ENCODE peak calls at places on chromosomes 7 and 10, in ten cellular contexts. One of them, this sample, is unnamed.
A peak's percentile ranks its signal among the peaks of the same experiment; 100 is the strongest.

GRCh38 chr10:93859049-93859655 is 34.6 kb upstream of the SLC35G1 start:
- DNase-seq in CD8-positive, alpha-beta memory T cell: no peak
- DNase-seq in uterus: no peak
- DNase-seq in MM.1S: no peak
- DNase-seq in prostate gland: no peak
- DNase-seq in small intestine: peak; percentile 42
- DNase-seq in kidney: no peak
- DNase-seq in transverse colon: no peak
- DNase-seq in A549: peak; percentile 12
- DNase-seq in GM23248: peak; percentile 28
- DNase-seq in this sample: no peak

GRCh38 chr10:113736576-113736975 is 14.9 kb upstream of the PLEKHS1 start:
- DNase-seq in CD8-positive, alpha-beta memory T cell: no peak
- DNase-seq in uterus: no peak
- DNase-seq in MM.1S: no peak
- DNase-seq in prostate gland: no peak
- DNase-seq in small intestine: no peak
- DNase-seq in kidney: no peak
- DNase-seq in transverse colon: no peak
- DNase-seq in A549: no peak
- DNase-seq in GM23248: peak; percentile 7
- DNase-seq in this sample: no peak

GRCh38 chr7:30937426-30937825 is 25.8 kb downstream of the AQP1 start:
- DNase-seq in CD8-positive, alpha-beta memory T cell: no peak
- DNase-seq in uterus: no peak
- DNase-seq in MM.1S: no peak
- DNase-seq in prostate gland: no peak
- DNase-seq in small intestine: peak; percentile 77
- DNase-seq in kidney: no peak
- DNase-seq in transverse colon: peak; percentile 76
- DNase-seq in A549: no peak
- DNase-seq in GM23248: no peak
- DNase-seq in this sample: no peak

GRCh38 chr7:104791065-104791464 is 222.9 kb upstream of the KMT2E start:
- DNase-seq in CD8-positive, alpha-beta memory T cell: no peak
- DNase-seq in uterus: no peak
- DNase-seq in MM.1S: no peak
- DNase-seq in prostate gland: peak; percentile 57
- DNase-seq in small intestine: no peak
- DNase-seq in kidney: no peak
- DNase-seq in transverse colon: no peak
- DNase-seq in A549: peak; percentile 16
- DNase-seq in GM23248: no peak
- DNase-seq in this sample: no peak

GRCh38 chr10:31071232-31071999 is 39.8 kb upstream of the ZNF438 start:
- DNase-seq in CD8-positive, alpha-beta memory T cell: no peak
- DNase-seq in uterus: no peak
- DNase-seq in MM.1S: no peak
- DNase-seq in prostate gland: no peak
- DNase-seq in small intestine: no peak
- DNase-seq in kidney: no peak
- DNase-seq in transverse colon: no peak
- DNase-seq in A549: no peak
- DNase-seq in GM23248: peak; percentile 72
- DNase-seq in this sample: no peak

GRCh38 chr10:61125560-61126250 is 181.7 kb upstream of the RHOBTB1 start:
- DNase-seq in CD8-positive, alpha-beta memory T cell: no peak
- DNase-seq in uterus: no peak
- DNase-seq in MM.1S: peak; percentile 25
- DNase-seq in prostate gland: no peak
- DNase-seq in small intestine: no peak
- DNase-seq in kidney: no peak
- DNase-seq in transverse colon: no peak
- DNase-seq in A549: no peak
- DNase-seq in GM23248: no peak
- DNase-seq in this sample: no peak

GRCh38 chr10:129918836-129919235 is 45.2 kb downstream of the EBF3 start:
- DNase-seq in CD8-positive, alpha-beta memory T cell: no peak
- DNase-seq in uterus: no peak
- DNase-seq in MM.1S: no peak
- DNase-seq in prostate gland: no peak
- DNase-seq in small intestine: no peak
- DNase-seq in kidney: no peak
- DNase-seq in transverse colon: no peak
- DNase-seq in A549: no peak
- DNase-seq in GM23248: no peak
- DNase-seq in this sample: no peak

GRCh38 chr10:17412323-17412722 is 42.1 kb downstream of the ST8SIA6 start:
- DNase-seq in CD8-positive, alpha-beta memory T cell: no peak
- DNase-seq in uterus: no peak
- DNase-seq in MM.1S: no peak
- DNase-seq in prostate gland: no peak
- DNase-seq in small intestine: peak; percentile 15
- DNase-seq in kidney: no peak
- DNase-seq in transverse colon: no peak
- DNase-seq in A549: peak; percentile 9
- DNase-seq in GM23248: no peak
- DNase-seq in this sample: no peak

GRCh38 chr10:70169011-70169410 is 1.3 kb downstream of the SAR1A start:
- DNase-seq in CD8-positive, alpha-beta memory T cell: no peak
- DNase-seq in uterus: no peak
- DNase-seq in MM.1S: no peak
- DNase-seq in prostate gland: no peak
- DNase-seq in small intestine: no peak
- DNase-seq in kidney: no peak
- DNase-seq in transverse colon: no peak
- DNase-seq in A549: no peak
- DNase-seq in GM23248: peak; percentile 48
- DNase-seq in this sample: no peak

GRCh38 chr10:47440207-47440606 is 43.7 kb downstream of the ANXA8 start:
- DNase-seq in CD8-positive, alpha-beta memory T cell: no peak
- DNase-seq in uterus: no peak
- DNase-seq in MM.1S: no peak
- DNase-seq in prostate gland: no peak
- DNase-seq in small intestine: no peak
- DNase-seq in kidney: no peak
- DNase-seq in transverse colon: no peak
- DNase-seq in A549: no peak
- DNase-seq in GM23248: no peak
- DNase-seq in this sample: no peak

GRCh38 chr7:69676247-69676646 is 78.0 kb downstream of the AUTS2 start:
- DNase-seq in CD8-positive, alpha-beta memory T cell: no peak
- DNase-seq in uterus: no peak
- DNase-seq in MM.1S: no peak
- DNase-seq in prostate gland: no peak
- DNase-seq in small intestine: no peak
- DNase-seq in kidney: no peak
- DNase-seq in transverse colon: no peak
- DNase-seq in A549: no peak
- DNase-seq in GM23248: no peak
- DNase-seq in this sample: no peak

GRCh38 chr10:72316748-72317435 is 37.8 kb downstream of the DNAJB12 start:
- DNase-seq in CD8-positive, alpha-beta memory T cell: no peak
- DNase-seq in uterus: no peak
- DNase-seq in MM.1S: no peak
- DNase-seq in prostate gland: peak; percentile 50
- DNase-seq in small intestine: peak; percentile 77
- DNase-seq in kidney: peak; percentile 90
- DNase-seq in transverse colon: peak; percentile 84
- DNase-seq in A549: peak; percentile 54
- DNase-seq in GM23248: no peak
- DNase-seq in this sample: peak; percentile 80

GRCh38 chr7:45347804-45348203 is 190.2 kb downstream of the RAMP3 start:
- DNase-seq in CD8-positive, alpha-beta memory T cell: no peak
- DNase-seq in uterus: no peak
- DNase-seq in MM.1S: no peak
- DNase-seq in prostate gland: no peak
- DNase-seq in small intestine: no peak
- DNase-seq in kidney: no peak
- DNase-seq in transverse colon: no peak
- DNase-seq in A549: peak; percentile 10
- DNase-seq in GM23248: peak; percentile 69
- DNase-seq in this sample: no peak

GRCh38 chr10:13386021-13386420 is 37.9 kb upstream of the SEPHS1 start:
- DNase-seq in CD8-positive, alpha-beta memory T cell: no peak
- DNase-seq in uterus: no peak
- DNase-seq in MM.1S: no peak
- DNase-seq in prostate gland: no peak
- DNase-seq in small intestine: no peak
- DNase-seq in kidney: no peak
- DNase-seq in transverse colon: no peak
- DNase-seq in A549: no peak
- DNase-seq in GM23248: no peak
- DNase-seq in this sample: no peak

GRCh38 chr7:43879477-43879876 is 10.2 kb upstream of the MRPS24 start:
- DNase-seq in CD8-positive, alpha-beta memory T cell: no peak
- DNase-seq in uterus: no peak
- DNase-seq in MM.1S: no peak
- DNase-seq in prostate gland: no peak
- DNase-seq in small intestine: no peak
- DNase-seq in kidney: no peak
- DNase-seq in transverse colon: no peak
- DNase-seq in A549: no peak
- DNase-seq in GM23248: peak; percentile 94
- DNase-seq in this sample: no peak

GRCh38 chr7:25643285-25643684 is 415.0 kb upstream of the NPVF start:
- DNase-seq in CD8-positive, alpha-beta memory T cell: no peak
- DNase-seq in uterus: no peak
- DNase-seq in MM.1S: no peak
- DNase-seq in prostate gland: no peak
- DNase-seq in small intestine: no peak
- DNase-seq in kidney: no peak
- DNase-seq in transverse colon: no peak
- DNase-seq in A549: no peak
- DNase-seq in GM23248: no peak
- DNase-seq in this sample: no peak

GRCh38 chr7:125467996-125468854 is 538.6 kb upstream of the POT1 start:
- DNase-seq in CD8-positive, alpha-beta memory T cell: no peak
- DNase-seq in uterus: no peak
- DNase-seq in MM.1S: no peak
- DNase-seq in prostate gland: no peak
- DNase-seq in small intestine: no peak
- DNase-seq in kidney: peak; percentile 56
- DNase-seq in transverse colon: no peak
- DNase-seq in A549: no peak
- DNase-seq in GM23248: no peak
- DNase-seq in this sample: no peak

GRCh38 chr7:134947329-134947728 is 39.0 kb upstream of the AGBL3 start:
- DNase-seq in CD8-positive, alpha-beta memory T cell: no peak
- DNase-seq in uterus: no peak
- DNase-seq in MM.1S: no peak
- DNase-seq in prostate gland: no peak
- DNase-seq in small intestine: no peak
- DNase-seq in kidney: peak; percentile 73
- DNase-seq in transverse colon: no peak
- DNase-seq in A549: no peak
- DNase-seq in GM23248: no peak
- DNase-seq in this sample: no peak

DNA sequence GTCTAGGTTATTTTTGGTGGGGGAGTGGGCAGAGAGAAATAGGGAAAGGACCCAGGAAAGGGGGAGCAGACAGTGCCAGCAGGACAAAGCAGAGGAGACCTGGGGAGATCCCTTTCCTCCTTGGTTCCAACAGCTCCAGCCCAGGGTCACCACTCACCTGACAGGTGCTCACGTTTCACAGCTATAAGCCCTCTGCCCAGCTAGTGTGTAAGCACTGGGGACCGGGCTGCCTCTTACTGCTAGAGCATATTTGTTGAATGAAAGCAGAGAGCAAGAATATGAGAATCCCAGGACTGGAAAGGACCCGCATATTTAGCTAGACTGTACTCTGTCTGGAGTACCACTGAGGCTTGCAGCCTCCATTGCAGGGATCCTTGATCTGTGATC is 6.7 kb downstream of the ZCCHC24 start:
- DNase-seq in CD8-positive, alpha-beta memory T cell: no peak
- DNase-seq in uterus: no peak
- DNase-seq in MM.1S: no peak
- DNase-seq in prostate gland: no peak
- DNase-seq in small intestine: no peak
- DNase-seq in kidney: no peak
- DNase-seq in transverse colon: no peak
- DNase-seq in A549: no peak
- DNase-seq in GM23248: no peak
- DNase-seq in this sample: no peak
- H3K4me1 ChIP-seq in CD8-positive, alpha-beta memory T cell: peaks cover 10% of the 10 kb centered on the region
- H3K4me1 ChIP-seq in uterus: peaks cover 54% of the 10 kb centered on the region
- H3K4me1 ChIP-seq in MM.1S: peaks cover under 1% of the 10 kb centered on the region
- H3K4me1 ChIP-seq in prostate gland: peaks cover 21% of the 10 kb centered on the region
- H3K4me1 ChIP-seq in small intestine: peaks cover 2% of the 10 kb centered on the region
- H3K4me1 ChIP-seq in kidney: peaks cover 32% of the 10 kb centered on the region
- H3K4me1 ChIP-seq in transverse colon: peaks cover 83% of the 10 kb centered on the region
- H3K4me1 ChIP-seq in A549: peaks cover 12% of the 10 kb centered on the region
- H3K4me1 ChIP-seq in GM23248: peaks cover 65% of the 10 kb centered on the region
- H3K4me1 ChIP-seq in this sample: peaks cover 64% of the 10 kb centered on the region

DNA sequence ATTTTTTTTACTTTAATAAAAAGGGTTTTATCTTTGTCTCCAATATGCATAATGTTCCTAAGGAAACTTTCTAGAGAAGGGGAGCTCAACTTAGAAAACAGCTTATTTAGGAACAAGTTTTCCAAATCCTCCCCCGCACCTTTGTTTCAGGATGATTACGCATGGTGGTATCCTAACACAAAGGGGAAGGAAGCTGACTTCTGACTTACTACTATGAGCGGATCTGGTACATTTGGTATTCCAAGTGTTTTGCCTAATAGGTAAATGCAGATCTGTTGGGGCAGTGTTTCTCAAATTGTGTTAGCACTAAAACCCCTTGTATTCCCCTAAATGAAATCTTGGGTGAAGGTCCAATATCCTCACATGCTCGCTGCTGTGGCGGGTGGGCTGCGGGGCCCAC is 229.3 kb upstream of the KLF14 start:
- DNase-seq in CD8-positive, alpha-beta memory T cell: no peak
- DNase-seq in uterus: no peak
- DNase-seq in MM.1S: no peak
- DNase-seq in prostate gland: no peak
- DNase-seq in small intestine: no peak
- DNase-seq in kidney: no peak
- DNase-seq in transverse colon: no peak
- DNase-seq in A549: no peak
- DNase-seq in GM23248: no peak
- DNase-seq in this sample: no peak
- H3K4me1 ChIP-seq in CD8-positive, alpha-beta memory T cell: peaks cover 37% of the 10 kb centered on the region
- H3K4me1 ChIP-seq in uterus: no peaks in the 10 kb centered on the region
- H3K4me1 ChIP-seq in MM.1S: peaks cover 23% of the 10 kb centered on the region
- H3K4me1 ChIP-seq in prostate gland: no peaks in the 10 kb centered on the region
- H3K4me1 ChIP-seq in small intestine: no peaks in the 10 kb centered on the region
- H3K4me1 ChIP-seq in kidney: peaks cover 2% of the 10 kb centered on the region
- H3K4me1 ChIP-seq in transverse colon: peaks cover 6% of the 10 kb centered on the region
- H3K4me1 ChIP-seq in A549: peaks cover 55% of the 10 kb centered on the region
- H3K4me1 ChIP-seq in GM23248: peaks cover 61% of the 10 kb centered on the region
- H3K4me1 ChIP-seq in this sample: peaks cover 49% of the 10 kb centered on the region

GRCh38 chr7:74027683-74028320 is at the start of gene ELN:
- DNase-seq in CD8-positive, alpha-beta memory T cell: no peak
- DNase-seq in uterus: peak; percentile 95
- DNase-seq in MM.1S: no peak
- DNase-seq in prostate gland: peak; percentile 46
- DNase-seq in small intestine: no peak
- DNase-seq in kidney: peak; percentile 93
- DNase-seq in transverse colon: peak; percentile 63
- DNase-seq in A549: no peak
- DNase-seq in GM23248: peak; percentile 62
- DNase-seq in this sample: peak; percentile 72
- H3K4me1 ChIP-seq in CD8-positive, alpha-beta memory T cell: peaks cover 4% of the 10 kb centered on the region
- H3K4me1 ChIP-seq in uterus: peaks cover 36% of the 10 kb centered on the region
- H3K4me1 ChIP-seq in MM.1S: no peaks in the 10 kb centered on the region
- H3K4me1 ChIP-seq in prostate gland: peaks cover 9% of the 10 kb centered on the region
- H3K4me1 ChIP-seq in small intestine: peaks cover 8% of the 10 kb centered on the region
- H3K4me1 ChIP-seq in kidney: peaks cover 5% of the 10 kb centered on the region
- H3K4me1 ChIP-seq in transverse colon: peaks cover 51% of the 10 kb centered on the region
- H3K4me1 ChIP-seq in A549: peaks cover 35% of the 10 kb centered on the region
- H3K4me1 ChIP-seq in GM23248: peaks cover 50% of the 10 kb centered on the region
- H3K4me1 ChIP-seq in this sample: peaks cover 59% of the 10 kb centered on the region

GRCh38 chr7:91946549-91946948 is 5.9 kb downstream of the AKAP9 start:
- DNase-seq in CD8-positive, alpha-beta memory T cell: no peak
- DNase-seq in uterus: no peak
- DNase-seq in MM.1S: no peak
- DNase-seq in prostate gland: no peak
- DNase-seq in small intestine: peak; percentile 36
- DNase-seq in kidney: no peak
- DNase-seq in transverse colon: no peak
- DNase-seq in A549: no peak
- DNase-seq in GM23248: no peak
- DNase-seq in this sample: no peak
- H3K4me1 ChIP-seq in CD8-positive, alpha-beta memory T cell: peaks cover 27% of the 10 kb centered on the region
- H3K4me1 ChIP-seq in uterus: peaks cover 7% of the 10 kb centered on the region
- H3K4me1 ChIP-seq in MM.1S: peaks cover 14% of the 10 kb centered on the region
- H3K4me1 ChIP-seq in prostate gland: no peaks in the 10 kb centered on the region
- H3K4me1 ChIP-seq in small intestine: peaks cover 6% of the 10 kb centered on the region
- H3K4me1 ChIP-seq in kidney: peaks cover 4% of the 10 kb centered on the region
- H3K4me1 ChIP-seq in transverse colon: peaks cover 12% of the 10 kb centered on the region
- H3K4me1 ChIP-seq in A549: peaks cover 28% of the 10 kb centered on the region
- H3K4me1 ChIP-seq in GM23248: peaks cover 21% of the 10 kb centered on the region
- H3K4me1 ChIP-seq in this sample: peaks cover 43% of the 10 kb centered on the region

This sample was measured in lower lobe of right lung.